ENCODE peak calls at places on chromosomes 16 and 17, in ten cellular contexts. Q, B, R, D, Y, M, F, P, X and J are unnamed samples.

GRCh38 chr17:55543709-55544108 is 32.5 kb upstream of the SMIM36 start:
- DNase-seq in Q (no peak), B (no peak), R (no peak), D (no peak), Y (no peak), M (no peak), F (no peak), P (no peak), X (no peak), J (no peak)

GRCh38 chr17:43701318-43701743 is 39.6 kb upstream of the MEOX1 start:
- DNase-seq in Q (no peak), B (no peak), R (no peak), D (peak; percentile 64), Y (no peak), M (peak; percentile 70), F (peak; percentile 87), P (no peak), X (no peak), J (no peak)

GRCh38 chr17:7997186-7997585 is 5.2 kb upstream of the GUCY2D start:
- DNase-seq in Q (peak; percentile 73), B (no peak), R (no peak), D (no peak), Y (no peak), M (peak; percentile 49), F (peak; percentile 41), P (no peak), X (peak; percentile 90), J (no peak)

GRCh38 chr16:2003231-2003826 is 6.3 kb downstream of the ZNF598 start:
- DNase-seq in Q (no peak), B (no peak), R (no peak), D (no peak), Y (peak; percentile 22), M (no peak), F (no peak), P (no peak), X (no peak), J (no peak)

GRCh38 chr16:17275076-17275732 is 195.6 kb downstream of the XYLT1 start:
- DNase-seq in Q (peak; percentile 68), B (no peak), R (no peak), D (peak; percentile 14), Y (no peak), M (peak; percentile 23), F (no peak), P (no peak), X (no peak), J (no peak)

GRCh38 chr16:85983064-85983463 is 84.1 kb downstream of the IRF8 start:
- DNase-seq in Q (no peak), B (no peak), R (no peak), D (no peak), Y (no peak), M (no peak), F (no peak), P (no peak), X (no peak), J (no peak)

GRCh38 chr17:75288784-75289121 is 480 bp downstream of the SLC25A19 start:
- DNase-seq in Q (peak; percentile 46), B (peak; percentile 69), R (no peak), D (no peak), Y (no peak), M (peak; percentile 73), F (peak; percentile 80), P (peak; percentile 59), X (peak; percentile 88), J (no peak)

GRCh38 chr17:39669897-39670735 is 1.9 kb downstream of the PNMT start:
- DNase-seq in Q (no peak), B (no peak), R (no peak), D (no peak), Y (no peak), M (no peak), F (no peak), P (no peak), X (no peak), J (no peak)

GRCh38 chr16:85413713-85414663 is 199.1 kb upstream of the GSE1 start:
- DNase-seq in Q (no peak), B (no peak), R (no peak), D (no peak), Y (peak; percentile 7), M (no peak), F (no peak), P (no peak), X (no peak), J (no peak)

GRCh38 chr16:82287948-82288347 is 117.9 kb upstream of the MPHOSPH6 start:
- DNase-seq in Q (no peak), B (no peak), R (no peak), D (no peak), Y (no peak), M (no peak), F (no peak), P (no peak), X (no peak), J (no peak)

GRCh38 chr16:57373117-57373947 is 1.0 kb downstream of the CX3CL1 start:
- DNase-seq in Q (no peak), B (no peak), R (no peak), D (peak; percentile 34), Y (no peak), M (no peak), F (no peak), P (no peak), X (no peak), J (no peak)

GRCh38 chr16:57376313-57376818 is 4.1 kb downstream of the CX3CL1 start:
- DNase-seq in Q (no peak), B (no peak), R (no peak), D (no peak), Y (no peak), M (no peak), F (no peak), P (no peak), X (no peak), J (no peak)

GRCh38 chr16:57374067-57374534 is 1.8 kb downstream of the CX3CL1 start:
- DNase-seq in Q (no peak), B (no peak), R (no peak), D (no peak), Y (no peak), M (no peak), F (no peak), P (no peak), X (no peak), J (no peak)

GRCh38 chr16:57371494-57372371 is 557 bp upstream of the CX3CL1 start:
- DNase-seq in Q (no peak), B (peak; percentile 74), R (no peak), D (no peak), Y (no peak), M (no peak), F (no peak), P (no peak), X (no peak), J (no peak)

GRCh38 chr16:57372372-57373116 is at the start of gene CX3CL1:
- DNase-seq in Q (peak; percentile 40), B (peak; percentile 91), R (no peak), D (peak; percentile 54), Y (peak; percentile 46), M (no peak), F (no peak), P (no peak), X (peak; percentile 91), J (no peak)
- H3K4me3 ChIP-seq in Q (peak within 1 kb of the TSS; percentile 50), B (peak within 1 kb of the TSS; percentile 67), R (no peak within 1 kb of the TSS), D (peak within 1 kb of the TSS; percentile 59), Y (peak within 1 kb of the TSS; percentile 38), M (no peak within 1 kb of the TSS), F (no peak within 1 kb of the TSS), P (no peak within 1 kb of the TSS), X (no peak within 1 kb of the TSS), J (no peak within 1 kb of the TSS)

DNA sequence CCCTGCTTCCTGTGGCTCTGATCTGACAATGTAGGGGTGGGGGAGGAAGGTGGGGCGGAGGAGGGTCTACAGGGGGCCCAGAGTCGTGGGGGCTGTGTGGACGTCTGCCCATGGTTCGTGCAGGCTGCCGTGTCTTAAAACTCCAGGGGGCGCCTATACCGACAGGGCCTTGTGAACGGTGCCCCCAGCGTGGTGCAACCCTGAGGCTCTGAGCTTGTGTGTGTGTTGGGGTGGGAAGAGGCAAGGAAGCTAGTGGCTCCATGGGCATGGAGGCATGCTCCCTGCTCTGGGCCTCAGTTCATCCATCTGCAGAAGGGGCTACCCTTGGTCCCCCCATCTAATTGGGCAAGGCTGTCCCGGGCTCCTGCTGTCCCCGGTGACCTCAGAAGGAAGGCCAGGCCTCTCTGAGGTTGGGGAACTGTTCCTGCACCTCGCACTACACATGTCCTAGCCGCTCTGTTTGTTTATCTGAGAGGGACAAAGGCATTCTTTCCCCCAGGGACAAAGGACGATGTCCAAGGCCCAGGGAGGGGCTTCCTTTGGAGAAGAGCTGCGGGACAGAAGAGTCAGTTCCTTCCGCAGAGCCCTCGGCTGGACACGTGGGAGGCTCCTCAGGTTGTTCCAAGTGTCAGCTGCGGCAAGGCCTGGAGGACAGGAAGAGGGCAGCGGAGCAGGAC is 13.5 kb downstream of the CA4 start:
- DNase-seq in Q (no peak), B (no peak), R (no peak), D (no peak), Y (no peak), M (peak; percentile 23), F (peak; percentile 74), P (peak; percentile 16), X (peak; percentile 85), J (no peak)
- TF ChIP-seq CTCF in Q (no peak), B (no peak), R (no peak), D (no peak), Y (no peak), M (peak; percentile 15), F (no peak), P (peak; percentile 24), X (peak; percentile 58), J (no peak)

GRCh38 chr16:69926241-69926640 is 24.9 kb upstream of the CLEC18A start:
- DNase-seq in Q (no peak), B (no peak), R (no peak), D (no peak), Y (no peak), M (no peak), F (no peak), P (no peak), X (no peak), J (no peak)
- H3K4me3 ChIP-seq in Q (no peak overlapping the region), B (no peak overlapping the region), R (no peak overlapping the region), D (no peak overlapping the region), Y (peak overlapping the region; percentile 29), M (no peak overlapping the region), F (no peak overlapping the region), P (no peak overlapping the region), X (no peak overlapping the region), J (no peak overlapping the region)

GRCh38 chr17:57895382-57896060 is 45.7 kb upstream of the MRPS23 start:
- DNase-seq in Q (peak; percentile 45), B (no peak), R (no peak), D (no peak), Y (peak; percentile 59), M (no peak), F (no peak), P (no peak), X (no peak), J (no peak)

GRCh38 chr17:57894848-57895247 is 45.0 kb upstream of the MRPS23 start:
- DNase-seq in Q (no peak), B (no peak), R (no peak), D (no peak), Y (no peak), M (peak; percentile 26), F (no peak), P (no peak), X (no peak), J (no peak)

GRCh38 chr17:57892146-57892819 is 42.4 kb upstream of the MRPS23 start:
- DNase-seq in Q (peak; percentile 91), B (peak; percentile 79), R (no peak), D (no peak), Y (peak; percentile 86), M (peak; percentile 82), F (peak; percentile 83), P (peak; percentile 86), X (peak; percentile 100), J (no peak)

GRCh38 chr17:57890857-57891232 is 41.0 kb upstream of the MRPS23 start:
- DNase-seq in Q (no peak), B (no peak), R (no peak), D (no peak), Y (no peak), M (no peak), F (no peak), P (no peak), X (no peak), J (no peak)

GRCh38 chr17:57892820-57893595 is 43.2 kb upstream of the MRPS23 start:
- DNase-seq in Q (peak; percentile 81), B (peak; percentile 86), R (peak; percentile 95), D (peak; percentile 92), Y (peak; percentile 68), M (no peak), F (peak; percentile 98), P (no peak), X (peak; percentile 97), J (peak; percentile 97)
- TF ChIP-seq CTCF in Q (peak; percentile 2), B (no peak), R (no peak), D (no peak), Y (no peak), M (no peak), F (no peak), P (no peak), X (no peak), J (no peak)